ENCODE peak calls at places on chromosomes 7 and 10, in ten cellular contexts. V is progenitor cell of endocrine pancreas, O is WTC11, W is DND-41, H is H9, K is neural progenitor cell, U is AG10803, A is HFFc6, P is IMR-90, Q is AG09309. C is an unnamed sample.

GRCh38 chr7:119783799-119784198 is 489.2 kb upstream of the KCND2 start:
- DNase-seq in V (no peak), O (no peak), W (no peak), H (no peak), K (no peak), U (no peak), A (no peak), P (peak), Q (no peak), C (no peak)

GRCh38 chr7:125254521-125254920 is 324.9 kb upstream of the POT1 start:
- DNase-seq in V (no peak), O (no peak), W (no peak), H (no peak), K (no peak), U (no peak), A (no peak), P (no peak), Q (no peak), C (no peak)

GRCh38 chr7:47145982-47146381 is 435.9 kb downstream of the TNS3 start:
- DNase-seq in V (no peak), O (no peak), W (no peak), H (no peak), K (no peak), U (no peak), A (no peak), P (no peak), Q (no peak), C (no peak)

GRCh38 chr10:7571992-7572391 is 94.8 kb downstream of the ITIH5 start:
- DNase-seq in V (no peak), O (no peak), W (no peak), H (no peak), K (no peak), U (no peak), A (no peak), P (no peak), Q (no peak), C (no peak)

GRCh38 chr10:85148693-85149640 is 820.6 kb downstream of the CCSER2 start:
- DNase-seq in V (no peak), O (no peak), W (no peak), H (no peak), K (peak), U (no peak), A (no peak), P (no peak), Q (no peak), C (no peak)

GRCh38 chr7:41003031-41003925 is 699.6 kb downstream of the INHBA start:
- DNase-seq in V (peak), O (peak), W (peak), H (peak), K (peak), U (peak), A (peak), P (peak), Q (no peak), C (peak)

GRCh38 chr7:45088821-45089313 is at the start of gene NACAD:
- DNase-seq in V (no peak), O (peak), W (no peak), H (no peak), K (peak), U (no peak), A (no peak), P (peak), Q (no peak), C (peak)

GRCh38 chr10:75772153-75772887 is 340.9 kb downstream of the LRMDA start:
- DNase-seq in V (no peak), O (no peak), W (no peak), H (no peak), K (no peak), U (peak), A (no peak), P (no peak), Q (no peak), C (no peak)

GRCh38 chr10:101444058-101444457 is 90.1 kb downstream of the BTRC start:
- DNase-seq in V (no peak), O (no peak), W (no peak), H (no peak), K (no peak), U (no peak), A (peak), P (peak), Q (no peak), C (no peak)

GRCh38 chr10:125117941-125118630 is 42.3 kb downstream of the CTBP2 start:
- DNase-seq in V (no peak), O (no peak), W (no peak), H (no peak), K (no peak), U (peak), A (no peak), P (no peak), Q (no peak), C (no peak)

GRCh38 chr10:89213191-89213808 is 6.2 kb upstream of the CH25H start:
- DNase-seq in V (no peak), O (no peak), W (peak), H (no peak), K (peak), U (peak), A (peak), P (peak), Q (no peak), C (peak)

GRCh38 chr10:70666960-70667798 is 5.1 kb upstream of the ADAMTS14 start:
- DNase-seq in V (no peak), O (no peak), W (no peak), H (no peak), K (no peak), U (no peak), A (no peak), P (no peak), Q (no peak), C (no peak)

GRCh38 chr10:78811174-78811573 is 257.6 kb upstream of the ZMIZ1 start:
- DNase-seq in V (no peak), O (no peak), W (no peak), H (no peak), K (no peak), U (no peak), A (no peak), P (peak), Q (no peak), C (no peak)

GRCh38 chr7:97012293-97013005 is 7.1 kb downstream of the DLX6 start:
- DNase-seq in V (no peak), O (no peak), W (no peak), H (peak), K (peak), U (no peak), A (no peak), P (no peak), Q (no peak), C (no peak)

GRCh38 chr7:55964802-55965470 is 551 bp downstream of the NIPSNAP2 start:
- DNase-seq in V (peak), O (peak), W (peak), H (peak), K (peak), U (peak), A (peak), P (peak), Q (no peak), C (peak)

GRCh38 chr7:55187701-55188491 is 169.1 kb downstream of the EGFR start:
- DNase-seq in V (no peak), O (no peak), W (no peak), H (no peak), K (no peak), U (no peak), A (no peak), P (no peak), Q (no peak), C (peak)

GRCh38 chr7:1703475-1704325 is 33.6 kb downstream of the ELFN1 start:
- DNase-seq in V (no peak), O (no peak), W (no peak), H (peak), K (peak), U (no peak), A (no peak), P (no peak), Q (no peak), C (no peak)

GRCh38 chr10:340646-341045 is 205.4 kb downstream of the ZMYND11 start:
- DNase-seq in V (no peak), O (no peak), W (no peak), H (no peak), K (no peak), U (no peak), A (no peak), P (no peak), Q (no peak), C (no peak)

GRCh38 chr7:4549681-4550080 is 132.4 kb upstream of the FOXK1 start:
- DNase-seq in V (no peak), O (no peak), W (no peak), H (no peak), K (no peak), U (no peak), A (no peak), P (no peak), Q (no peak), C (no peak)

GRCh38 chr7:1176891-1177373 is 16.9 kb upstream of the ZFAND2A start:
- DNase-seq in V (peak), O (peak), W (peak), H (peak), K (peak), U (peak), A (peak), P (peak), Q (no peak), C (peak)

GRCh38 chr7:10022957-10023356 is 950.7 kb upstream of the PHF14 start:
- DNase-seq in V (no peak), O (peak), W (no peak), H (peak), K (peak), U (no peak), A (no peak), P (no peak), Q (no peak), C (no peak)

GRCh38 chr10:485776-486572 is 203.5 kb downstream of the DIP2C start:
- DNase-seq in V (no peak), O (no peak), W (no peak), H (peak), K (no peak), U (peak), A (no peak), P (no peak), Q (no peak), C (no peak)

GRCh38 chr10:31606841-31607240 is 287.8 kb downstream of the ZEB1 start:
- DNase-seq in V (no peak), O (no peak), W (no peak), H (no peak), K (no peak), U (no peak), A (no peak), P (peak), Q (no peak), C (no peak)

GRCh38 chr10:110414563-110415309 is 83.0 kb upstream of the DUSP5 start:
- DNase-seq in V (no peak), O (no peak), W (peak), H (no peak), K (no peak), U (peak), A (peak), P (no peak), Q (no peak), C (no peak)

GRCh38 chr7:77995717-77996116 is 197.1 kb downstream of the PHTF2 start:
- DNase-seq in V (no peak), O (peak), W (no peak), H (peak), K (peak), U (no peak), A (peak), P (peak), Q (no peak), C (peak)

GRCh38 chr7:150368098-150368883 is at the start of gene REPIN1:
- DNase-seq in V (peak), O (peak), W (peak), H (peak), K (peak), U (peak), A (peak), P (peak), Q (no peak), C (peak)

GRCh38 chr7:26653430-26653911 is 210.9 kb downstream of the SKAP2 start:
- DNase-seq in V (no peak), O (no peak), W (no peak), H (no peak), K (no peak), U (no peak), A (no peak), P (no peak), Q (no peak), C (peak)

GRCh38 chr10:48767752-48768450 is 83.2 kb downstream of the WDFY4 start:
- DNase-seq in V (no peak), O (no peak), W (no peak), H (no peak), K (no peak), U (no peak), A (no peak), P (no peak), Q (no peak), C (no peak)

GRCh38 chr10:58856508-58857240 is 319.8 kb upstream of the PHYHIPL start:
- DNase-seq in V (no peak), O (peak), W (no peak), H (peak), K (peak), U (peak), A (peak), P (peak), Q (peak), C (peak)

GRCh38 chr10:122374859-122375721 is 582 bp downstream of the PLEKHA1 start:
- DNase-seq in V (peak), O (peak), W (peak), H (peak), K (peak), U (peak), A (peak), P (peak), Q (no peak), C (peak)

GRCh38 chr7:144102041-144102440 is 7.3 kb upstream of the OR2A2 start:
- DNase-seq in V (no peak), O (no peak), W (no peak), H (no peak), K (no peak), U (no peak), A (no peak), P (no peak), Q (no peak), C (no peak)

GRCh38 chr7:144100607-144101006 is 8.8 kb upstream of the OR2A2 start:
- DNase-seq in V (no peak), O (no peak), W (no peak), H (no peak), K (no peak), U (no peak), A (no peak), P (no peak), Q (no peak), C (no peak)

DNA sequence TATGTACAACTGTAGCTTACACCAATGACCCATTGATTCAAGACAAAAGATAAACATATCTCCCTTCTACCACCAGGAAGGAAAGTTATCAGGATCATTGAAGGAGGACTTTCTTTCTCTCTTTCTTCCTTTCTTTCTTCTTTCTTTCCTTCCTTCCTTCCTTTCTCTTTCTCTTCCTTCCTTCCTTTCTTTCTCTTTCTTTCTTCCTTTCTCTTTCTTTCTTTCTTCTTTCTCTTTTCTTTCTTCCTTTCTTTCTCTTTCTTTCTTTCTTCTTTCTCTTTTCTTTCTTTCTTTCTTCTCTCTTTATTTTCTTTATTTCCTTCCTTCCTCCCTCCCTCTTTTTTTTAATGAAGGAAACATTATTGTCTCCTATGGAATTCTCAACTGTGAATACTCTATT is 10.6 kb upstream of the OR2A2 start:
- DNase-seq in V (no peak), O (no peak), W (no peak), H (no peak), K (no peak), U (no peak), A (no peak), P (no peak), Q (no peak), C (no peak)
- TF ChIP-seq CTCF in V (no peak), O (no peak), W (no peak), H (no peak), K (no peak), U (no peak), A (no peak), P (no peak), Q (no peak), C (no peak)

DNA sequence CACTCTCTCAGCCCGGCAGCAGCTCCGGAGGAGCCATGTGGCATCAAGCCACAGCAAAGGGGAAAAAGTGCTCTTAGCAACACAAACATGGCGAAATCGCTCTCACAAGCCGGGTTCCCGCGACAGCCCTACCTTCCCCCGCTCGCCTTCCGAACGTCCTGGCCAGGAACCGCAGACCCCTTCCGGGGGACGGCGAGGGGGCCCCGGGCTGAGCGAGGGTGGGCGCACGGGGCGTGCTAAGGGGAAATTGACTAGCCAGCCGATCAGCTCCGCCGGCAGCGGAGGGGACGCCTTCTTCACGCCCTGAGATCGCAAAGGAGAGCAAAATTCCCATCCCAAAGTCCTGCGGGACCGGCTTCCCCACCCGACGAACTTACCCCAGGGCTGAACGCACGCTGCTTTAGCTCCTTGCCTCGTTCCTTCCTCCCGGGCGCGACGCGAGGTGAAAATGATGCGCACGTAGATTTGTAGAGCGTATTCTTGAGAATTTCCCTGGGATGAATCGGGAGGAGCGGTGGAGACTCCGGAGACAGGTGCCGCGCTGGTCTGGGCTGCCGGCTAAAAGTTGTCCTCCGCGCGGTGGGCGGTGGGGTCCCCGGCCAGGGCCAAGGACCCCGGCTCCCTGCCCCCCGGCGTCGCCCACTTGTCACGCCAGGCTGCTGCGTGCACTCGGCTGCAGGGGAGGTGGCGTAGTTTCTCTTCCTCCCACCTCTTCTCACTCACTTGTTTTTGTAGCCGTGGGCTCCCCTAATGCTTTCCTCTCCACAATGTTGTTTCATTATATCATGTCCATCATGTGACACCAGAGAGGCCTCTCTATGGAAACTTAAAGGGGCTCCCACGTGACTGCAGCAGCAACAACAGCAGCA is 220.1 kb upstream of the MKLN1 start:
- DNase-seq in V (peak), O (peak), W (peak), H (peak), K (peak), U (peak), A (peak), P (peak), Q (no peak), C (peak)
- TF ChIP-seq CTCF in V (no peak), O (no peak), W (peak), H (no peak), K (no peak), U (no peak), A (peak), P (no peak), Q (no peak), C (no peak)

GRCh38 chr7:17474724-17475344 is 176.4 kb downstream of the AHR start:
- DNase-seq in V (no peak), O (peak), W (no peak), H (peak), K (peak), U (no peak), A (no peak), P (no peak), Q (no peak), C (no peak)
- TF ChIP-seq CTCF in V (peak), O (no peak), W (peak), H (peak), K (peak), U (no peak), A (peak), P (no peak), Q (no peak), C (peak)

DNA sequence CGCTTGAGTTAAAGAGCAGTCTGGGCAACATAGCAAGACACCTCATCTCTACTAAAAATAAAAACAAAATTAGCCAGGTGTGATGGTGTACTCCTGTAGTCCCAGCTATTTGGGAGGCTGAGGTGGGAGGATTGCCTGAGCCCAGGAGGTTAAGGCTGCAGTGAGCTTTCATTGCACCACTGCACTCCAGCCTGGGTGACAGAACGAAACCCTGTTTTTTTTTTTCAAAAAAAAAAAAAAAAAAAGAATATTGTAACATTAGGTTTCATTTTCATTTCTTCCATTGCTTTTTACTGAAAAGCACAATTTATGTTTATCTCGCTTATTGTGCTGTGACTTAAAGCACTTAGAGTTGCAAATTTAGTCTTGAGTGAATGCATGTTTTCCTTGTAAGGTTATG is 80.0 kb downstream of the MLLT10 start:
- DNase-seq in V (no peak), O (no peak), W (no peak), H (no peak), K (no peak), U (no peak), A (no peak), P (no peak), Q (no peak), C (no peak)
- TF ChIP-seq CTCF in V (no peak), O (no peak), W (no peak), H (no peak), K (no peak), U (no peak), A (no peak), P (no peak), Q (no peak), C (no peak)

GRCh38 chr7:28754027-28754426 is 204.1 kb downstream of the TRIL start:
- DNase-seq in V (no peak), O (no peak), W (no peak), H (no peak), K (peak), U (peak), A (peak), P (peak), Q (no peak), C (peak)
- TF ChIP-seq CTCF in V (peak), O (no peak), W (no peak), H (peak), K (peak), U (peak), A (no peak), P (no peak), Q (no peak), C (peak)

DNA sequence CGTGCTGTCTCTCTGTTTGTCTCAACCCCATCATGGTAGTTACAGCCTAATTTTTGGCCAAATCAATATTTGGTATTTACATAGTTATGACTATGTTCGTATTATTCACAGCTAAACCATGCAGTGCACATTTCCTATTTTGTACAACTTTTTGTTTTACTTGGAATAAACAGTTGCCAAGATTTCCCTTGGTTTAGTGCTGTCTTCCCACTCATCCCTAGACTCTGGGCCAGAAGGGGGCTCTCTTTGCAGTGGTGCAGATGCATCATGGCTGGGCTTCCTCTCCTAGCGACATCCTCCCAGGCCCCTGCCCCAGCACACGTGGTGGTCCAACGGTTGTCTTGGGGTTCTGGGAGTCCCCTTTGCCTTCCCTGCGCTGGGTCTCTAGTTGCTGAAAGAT is 151.6 kb downstream of the PTPN20 start:
- DNase-seq in V (no peak), O (peak), W (no peak), H (peak), K (peak), U (peak), A (no peak), P (peak), Q (no peak), C (peak)
- TF ChIP-seq CTCF in V (no peak), O (no peak), W (peak), H (peak), K (peak), U (peak), A (peak), P (peak), Q (peak), C (peak)

C was measured in osteoblast.